ENCODE peak calls at places on chromosomes 3 and 15, in four cellular contexts. One of them, this sample, is unnamed.

GRCh38 chr15:51621155-51621554 is 1.4 kb downstream of the DMXL2 start:
- DNase-seq in head of caudate nucleus: no peak
- DNase-seq in kidney glomerular epithelial cell: no peak
- DNase-seq in HT1080: no peak
- DNase-seq in this sample: no peak

GRCh38 chr3:150238995-150239612 is 169.0 kb upstream of the TSC22D2 start:
- DNase-seq in head of caudate nucleus: no peak
- DNase-seq in kidney glomerular epithelial cell: peak; percentile 17
- DNase-seq in HT1080: peak; percentile 38
- DNase-seq in this sample: no peak

GRCh38 chr3:105580551-105580950 is 213.8 kb downstream of the ALCAM start:
- DNase-seq in head of caudate nucleus: no peak
- DNase-seq in kidney glomerular epithelial cell: no peak
- DNase-seq in HT1080: no peak
- DNase-seq in this sample: no peak

GRCh38 chr3:41943444-41943843 is 18.5 kb downstream of the ULK4 start:
- DNase-seq in head of caudate nucleus: no peak
- DNase-seq in kidney glomerular epithelial cell: peak; percentile 0
- DNase-seq in HT1080: no peak
- DNase-seq in this sample: no peak

GRCh38 chr15:72540606-72541237 is 66.6 kb downstream of the ARIH1 start:
- DNase-seq in head of caudate nucleus: no peak
- DNase-seq in kidney glomerular epithelial cell: no peak
- DNase-seq in HT1080: no peak
- DNase-seq in this sample: no peak

GRCh38 chr15:69794643-69795461 is 302.9 kb downstream of the TLE3 start:
- DNase-seq in head of caudate nucleus: no peak
- DNase-seq in kidney glomerular epithelial cell: peak; percentile 41
- DNase-seq in HT1080: peak; percentile 13
- DNase-seq in this sample: peak; percentile 53

GRCh38 chr3:42847731-42848130 is 27.9 kb downstream of the CYP8B1 start:
- DNase-seq in head of caudate nucleus: no peak
- DNase-seq in kidney glomerular epithelial cell: no peak
- DNase-seq in HT1080: no peak
- DNase-seq in this sample: no peak

GRCh38 chr3:124101643-124102042 is 109.7 kb upstream of the ROPN1 start:
- DNase-seq in head of caudate nucleus: no peak
- DNase-seq in kidney glomerular epithelial cell: no peak
- DNase-seq in HT1080: no peak
- DNase-seq in this sample: no peak

GRCh38 chr3:174162550-174162949 is 696.6 kb upstream of the NAALADL2 start:
- DNase-seq in head of caudate nucleus: no peak
- DNase-seq in kidney glomerular epithelial cell: no peak
- DNase-seq in HT1080: peak; percentile 27
- DNase-seq in this sample: no peak

GRCh38 chr3:23576379-23576959 is 229.3 kb upstream of the UBE2E1 start:
- DNase-seq in head of caudate nucleus: no peak
- DNase-seq in kidney glomerular epithelial cell: no peak
- DNase-seq in HT1080: no peak
- DNase-seq in this sample: no peak

GRCh38 chr3:52787672-52788625 is 6.6 kb upstream of the ITIH3 start:
- DNase-seq in head of caudate nucleus: no peak
- DNase-seq in kidney glomerular epithelial cell: no peak
- DNase-seq in HT1080: no peak
- DNase-seq in this sample: peak; percentile 11

This sample was measured in cardiac fibroblast.